ENCODE peak calls at places on chromosomes 2 and 18, in eight cellular contexts. R is endodermal cell; U is CD8-positive, alpha-beta T cell; J is heart left ventricle; D is thyroid gland; Q is CD4-positive, alpha-beta T cell; K is tibial artery; S is HepG2. I is an unnamed sample.

GRCh38 chr2:222933458-222933857 is 72.6 kb downstream of the ACSL3 start:
- DNase-seq in U (no peak), K (no peak), S (no peak), D (no peak), Q (no peak), R (no peak), J (no peak), I (no peak)

GRCh38 chr2:38178556-38179419 is 102.8 kb upstream of the CYP1B1 start:
- DNase-seq in Q (no peak), S (no peak), J (no peak), U (no peak), D (no peak), R (no peak), K (no peak), I (no peak)

GRCh38 chr2:122167561-122167960 is 412.1 kb downstream of the TSN start:
- DNase-seq in J (no peak), K (no peak), D (peak; percentile 22), Q (no peak), S (no peak), R (no peak), U (no peak), I (no peak)

GRCh38 chr2:95077893-95078603 is 43.6 kb downstream of the MRPS5 start:
- DNase-seq in D (no peak), U (no peak), K (no peak), S (no peak), R (peak; percentile 42), Q (no peak), J (no peak), I (no peak)

GRCh38 chr2:161265874-161266273 is 42.4 kb upstream of the PSMD14 start:
- DNase-seq in D (no peak), U (no peak), K (no peak), R (peak; percentile 41), Q (no peak), S (no peak), J (no peak), I (no peak)

GRCh38 chr2:138707424-138708074 is 72.6 kb downstream of the NXPH2 start:
- DNase-seq in U (no peak), K (no peak), R (no peak), D (no peak), J (no peak), S (no peak), Q (no peak), I (peak; percentile 14)

GRCh38 chr2:219541611-219542180 is 1.9 kb downstream of the CHPF start:
- DNase-seq in S (peak; percentile 82), R (peak; percentile 97), U (peak; percentile 80), J (peak; percentile 70), D (peak; percentile 93), Q (peak; percentile 82), K (peak; percentile 86), I (peak; percentile 76)

GRCh38 chr18:340044-340443 is 72.2 kb upstream of the THOC1 start:
- DNase-seq in D (no peak), U (no peak), S (no peak), Q (no peak), J (no peak), K (no peak), R (no peak), I (no peak)

GRCh38 chr2:232325324-232326273 is 53.0 kb upstream of the ALPP start:
- DNase-seq in R (peak; percentile 88), S (peak; percentile 42), U (peak; percentile 42), J (peak; percentile 46), K (peak; percentile 67), Q (peak; percentile 39), D (peak; percentile 46), I (no peak)

DNA sequence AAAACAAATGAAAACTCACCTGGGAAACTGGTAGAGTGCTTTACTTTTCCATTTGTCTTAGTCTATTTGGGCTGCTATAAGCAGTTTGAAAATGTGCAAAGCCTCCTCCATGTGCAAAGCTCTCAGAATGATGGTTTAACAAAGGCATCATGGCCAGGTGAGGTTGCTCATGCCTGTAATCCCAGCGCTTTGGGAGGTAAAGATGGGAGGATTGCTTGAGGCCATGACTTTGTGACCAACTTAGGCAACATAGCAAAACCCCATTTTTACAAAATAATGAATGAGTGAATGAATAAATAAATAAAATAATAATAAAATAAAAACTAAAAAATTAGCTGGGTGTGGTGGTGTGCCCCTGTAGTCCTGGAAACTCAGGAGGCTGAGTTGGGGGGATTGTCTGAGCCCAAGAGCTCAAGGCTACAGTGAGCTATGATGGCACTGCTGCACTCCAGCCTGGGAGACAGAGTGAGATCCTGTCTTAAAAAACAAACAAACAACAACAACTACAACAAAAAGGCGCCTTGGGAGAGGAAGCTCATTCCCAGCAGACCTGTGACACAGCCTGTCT is 71.8 kb downstream of the MYCN start:
- DNase-seq in K (no peak), Q (no peak), U (no peak), J (no peak), S (no peak), R (no peak), D (no peak), I (no peak)
- H3K27ac ChIP-seq in K (no peak overlapping the region), Q (no peak overlapping the region), U (no peak overlapping the region), J (no peak overlapping the region), S (no peak overlapping the region), R (peak overlapping the region; percentile 96), D (peak overlapping the region; percentile 58), I (no peak overlapping the region)

GRCh38 chr2:60806988-60807681 is 51.1 kb downstream of the PAPOLG start:
- DNase-seq in S (no peak), D (peak; percentile 18), Q (peak; percentile 22), K (no peak), J (no peak), U (no peak), R (no peak), I (no peak)
- H3K27ac ChIP-seq in S (no peak overlapping the region), D (no peak overlapping the region), Q (no peak overlapping the region), K (no peak overlapping the region), J (no peak overlapping the region), U (peak overlapping the region; percentile 31), R (no peak overlapping the region), I (no peak overlapping the region)

GRCh38 chr2:58033530-58033929 is 13.1 kb upstream of the VRK2 start:
- DNase-seq in D (no peak), S (no peak), R (no peak), Q (no peak), U (no peak), K (no peak), J (no peak), I (no peak)

GRCh38 chr2:58035352-58035751 is 11.3 kb upstream of the VRK2 start:
- DNase-seq in J (no peak), D (no peak), K (no peak), U (no peak), Q (no peak), S (no peak), R (no peak), I (no peak)

GRCh38 chr2:58030789-58031188 is 15.8 kb upstream of the VRK2 start:
- DNase-seq in D (no peak), Q (no peak), S (peak; percentile 21), U (no peak), K (no peak), J (no peak), R (no peak), I (no peak)

GRCh38 chr2:58032751-58033055 is 13.9 kb upstream of the VRK2 start:
- DNase-seq in R (no peak), S (no peak), J (no peak), U (no peak), Q (no peak), D (no peak), K (no peak), I (no peak)

GRCh38 chr2:58032016-58032750 is 14.4 kb upstream of the VRK2 start:
- DNase-seq in K (no peak), Q (no peak), D (no peak), S (no peak), R (no peak), U (no peak), J (no peak), I (no peak)
- H3K27ac ChIP-seq in K (no peak overlapping the region), Q (no peak overlapping the region), D (no peak overlapping the region), S (no peak overlapping the region), R (no peak overlapping the region), U (no peak overlapping the region), J (no peak overlapping the region), I (no peak overlapping the region)

GRCh38 chr18:54052259-54052658 is 172.2 kb downstream of the MBD2 start:
- DNase-seq in Q (no peak), J (no peak), S (no peak), U (no peak), D (no peak), K (no peak), R (no peak), I (no peak)

GRCh38 chr18:54052732-54053131 is 171.7 kb downstream of the MBD2 start:
- DNase-seq in S (no peak), U (no peak), D (no peak), R (no peak), K (no peak), J (no peak), Q (no peak), I (no peak)
- H3K27ac ChIP-seq in S (no peak overlapping the region), U (no peak overlapping the region), D (no peak overlapping the region), R (no peak overlapping the region), K (no peak overlapping the region), J (no peak overlapping the region), Q (no peak overlapping the region), I (no peak overlapping the region)

I was measured in RWPE1.